ENCODE peak calls at places on chromosomes 5 and 9, in four cellular contexts. W is sigmoid colon, S is endodermal cell, L is small intestine. Z is an unnamed sample.
A peak's percentile ranks its signal among the peaks of the same experiment; 100 is the strongest.

GRCh38 chr5:157860898-157861894 is 2.3 kb upstream of the CLINT1 start:
- DNase-seq in L (peak; percentile 85), S (no peak), W (no peak), Z (no peak)

GRCh38 chr5:31776976-31777651 is 138.2 kb downstream of the PDZD2 start:
- DNase-seq in S (no peak), W (no peak), L (no peak), Z (no peak)

GRCh38 chr9:33187519-33188218 is 20.5 kb upstream of the B4GALT1 start:
- DNase-seq in W (peak; percentile 80), S (peak; percentile 75), L (no peak), Z (no peak)

GRCh38 chr5:108259306-108259705 is 122.6 kb downstream of the FBXL17 start:
- DNase-seq in L (no peak), W (no peak), S (no peak), Z (no peak)

GRCh38 chr9:33737811-33738606 is 57.4 kb upstream of the PRSS3 start:
- DNase-seq in L (peak; percentile 77), S (peak; percentile 88), W (no peak), Z (no peak)

GRCh38 chr5:23450187-23450586 is 57.2 kb upstream of the PRDM9 start:
- DNase-seq in L (no peak), W (no peak), S (no peak), Z (no peak)

GRCh38 chr5:83844320-83845068 is 123.8 kb upstream of the HAPLN1 start:
- DNase-seq in L (no peak), S (no peak), W (no peak), Z (no peak)

GRCh38 chr9:81559741-81560140 is 129.6 kb downstream of the TLE1 start:
- DNase-seq in S (no peak), L (no peak), W (no peak), Z (no peak)

GRCh38 chr9:883011-883410 is 41.5 kb downstream of the DMRT1 start:
- DNase-seq in S (no peak), L (no peak), W (no peak), Z (no peak)

GRCh38 chr9:82354260-82354659 is 365.7 kb downstream of the SPATA31D1 start:
- DNase-seq in S (no peak), W (no peak), L (no peak), Z (peak; percentile 66)

GRCh38 chr5:76716456-76717157 is 681 bp downstream of the F2R start:
- DNase-seq in S (peak; percentile 76), W (no peak), L (no peak), Z (no peak)

GRCh38 chr5:29550523-29550922 is 1643.0 kb upstream of the CDH6 start:
- DNase-seq in W (no peak), S (no peak), L (no peak), Z (no peak)

GRCh38 chr9:101601904-101602765 is 7.4 kb upstream of the PPP3R2 start:
- DNase-seq in S (peak; percentile 68), L (peak; percentile 58), W (no peak), Z (no peak)

GRCh38 chr5:163682226-163682625 is 176.8 kb downstream of the MAT2B start:
- DNase-seq in S (no peak), W (no peak), L (no peak), Z (no peak)

GRCh38 chr9:135240871-135241311 is 153.4 kb downstream of the OLFM1 start:
- DNase-seq in S (peak; percentile 29), L (no peak), W (peak; percentile 62), Z (peak; percentile 36)

GRCh38 chr5:93017854-93018253 is 563.2 kb downstream of the NR2F1-AS1 start:
- DNase-seq in L (no peak), S (no peak), W (no peak), Z (peak; percentile 55)

GRCh38 chr9:93635186-93636107 is 59.1 kb downstream of the PHF2 start:
- DNase-seq in W (peak; percentile 56), L (no peak), S (no peak), Z (peak; percentile 35)

GRCh38 chr5:52964138-52964537 is 25.0 kb upstream of the ITGA2 start:
- DNase-seq in L (no peak), W (no peak), S (no peak), Z (no peak)

GRCh38 chr9:137301086-137301947 is 754 bp downstream of the NRARP start:
- DNase-seq in L (peak; percentile 29), S (peak; percentile 85), W (no peak), Z (no peak)

GRCh38 chr9:7554699-7555098 is 244.9 kb downstream of the DMAC1 start:
- DNase-seq in W (no peak), S (no peak), L (no peak), Z (no peak)

GRCh38 chr9:120265791-120266190 is 314.2 kb downstream of the CDK5RAP2 start:
- DNase-seq in L (no peak), W (no peak), S (no peak), Z (no peak)

GRCh38 chr9:101716629-101717028 is 21.8 kb downstream of the GRIN3A start:
- DNase-seq in S (no peak), L (no peak), W (no peak), Z (no peak)

GRCh38 chr9:88789785-88790184 is 201.5 kb upstream of the S1PR3 start:
- DNase-seq in L (no peak), S (no peak), W (no peak), Z (no peak)

GRCh38 chr5:647727-648126 is 35.6 kb downstream of the CEP72 start:
- DNase-seq in W (peak; percentile 40), L (no peak), S (no peak), Z (no peak)

GRCh38 chr5:135345945-135346731 is 52.9 kb downstream of the MACROH2A1 start:
- DNase-seq in W (peak; percentile 20), S (no peak), L (peak; percentile 97), Z (no peak)

GRCh38 chr9:126625329-126626116 is 11.8 kb downstream of the LMX1B start:
- DNase-seq in W (no peak), S (peak; percentile 82), L (no peak), Z (no peak)

GRCh38 chr5:137708796-137709559 is 26.9 kb downstream of the KLHL3 start:
- DNase-seq in S (peak; percentile 25), W (peak; percentile 64), L (no peak), Z (no peak)

GRCh38 chr5:154466671-154467070 is 11.4 kb downstream of the HAND1 start:
- DNase-seq in W (no peak), S (no peak), L (no peak), Z (no peak)

GRCh38 chr9:126317513-126317912 is 9.1 kb upstream of the MVB12B start:
- DNase-seq in W (no peak), L (no peak), S (no peak), Z (no peak)

GRCh38 chr5:117713585-117714198 is 1139.1 kb upstream of the SEMA6A start:
- DNase-seq in L (no peak), S (peak; percentile 45), W (no peak), Z (no peak)

GRCh38 chr5:163976691-163977090 is 471.3 kb downstream of the MAT2B start:
- DNase-seq in S (no peak), W (no peak), L (no peak), Z (no peak)

GRCh38 chr9:127229691-127230417 is 34.7 kb upstream of the GARNL3 start:
- DNase-seq in W (no peak), L (no peak), S (no peak), Z (no peak)

GRCh38 chr5:109859537-109859936 is 169.8 kb downstream of the MAN2A1 start:
- DNase-seq in W (no peak), L (no peak), S (no peak), Z (no peak)

GRCh38 chr9:115653231-115653630 is 500.4 kb upstream of the PAPPA start:
- DNase-seq in S (no peak), W (peak; percentile 66), L (no peak), Z (no peak)

DNA sequence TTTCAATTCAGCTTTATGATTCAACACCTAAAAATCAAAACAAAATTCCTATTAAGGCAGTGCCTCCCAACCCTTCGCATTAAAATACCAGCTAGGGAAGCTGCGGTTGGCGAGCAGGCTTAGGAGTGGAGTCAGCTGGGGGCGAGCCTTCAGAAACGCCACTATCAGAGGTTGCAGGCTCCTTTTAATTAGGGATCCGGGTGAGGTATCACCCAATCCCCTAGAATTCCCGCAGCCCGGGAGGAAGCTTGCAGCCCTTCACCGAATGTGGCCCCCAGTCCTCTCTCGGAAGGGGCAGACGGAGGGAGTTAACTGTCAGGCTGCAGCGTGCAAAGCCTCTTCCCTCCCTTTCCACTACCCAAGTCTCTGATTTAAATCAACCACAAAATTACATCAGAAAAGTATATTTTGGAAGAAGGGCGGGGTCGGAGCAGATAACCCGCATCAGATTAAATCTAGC is 1.7 kb downstream of the STC2 start:
- DNase-seq in L (no peak), W (no peak), S (peak; percentile 60), Z (no peak)
- H3K4me1 ChIP-seq in L (no peaks in the 10 kb centered on the region), W (peaks cover 54% of the 10 kb centered on the region), S (no peaks in the 10 kb centered on the region), Z (peaks cover 20% of the 10 kb centered on the region)

DNA sequence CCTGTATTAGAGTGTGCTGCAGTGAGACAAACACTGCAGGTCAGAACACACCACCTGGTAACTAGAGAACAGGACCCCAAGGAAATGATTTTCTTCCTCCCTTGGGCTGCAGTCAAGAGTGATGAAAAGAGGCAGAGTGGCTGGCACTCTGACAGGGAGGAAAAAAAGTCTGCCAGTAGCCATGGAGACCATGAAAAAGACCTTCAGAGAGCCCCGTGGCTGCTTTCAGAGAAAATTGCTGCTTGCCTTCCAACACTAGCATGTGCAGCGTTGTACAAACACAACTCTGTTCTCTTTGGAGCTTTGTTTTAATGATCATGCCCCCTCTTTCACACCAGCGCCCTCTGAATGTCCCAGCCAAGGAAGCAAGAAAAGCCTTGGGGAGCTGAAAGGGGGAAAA is 68.8 kb downstream of the ANKRD55 start:
- DNase-seq in W (no peak), S (no peak), L (no peak), Z (no peak)
- H3K4me1 ChIP-seq in W (no peaks in the 10 kb centered on the region), S (peaks cover 3% of the 10 kb centered on the region), L (peaks cover 2% of the 10 kb centered on the region), Z (peaks cover 3% of the 10 kb centered on the region)

DNA sequence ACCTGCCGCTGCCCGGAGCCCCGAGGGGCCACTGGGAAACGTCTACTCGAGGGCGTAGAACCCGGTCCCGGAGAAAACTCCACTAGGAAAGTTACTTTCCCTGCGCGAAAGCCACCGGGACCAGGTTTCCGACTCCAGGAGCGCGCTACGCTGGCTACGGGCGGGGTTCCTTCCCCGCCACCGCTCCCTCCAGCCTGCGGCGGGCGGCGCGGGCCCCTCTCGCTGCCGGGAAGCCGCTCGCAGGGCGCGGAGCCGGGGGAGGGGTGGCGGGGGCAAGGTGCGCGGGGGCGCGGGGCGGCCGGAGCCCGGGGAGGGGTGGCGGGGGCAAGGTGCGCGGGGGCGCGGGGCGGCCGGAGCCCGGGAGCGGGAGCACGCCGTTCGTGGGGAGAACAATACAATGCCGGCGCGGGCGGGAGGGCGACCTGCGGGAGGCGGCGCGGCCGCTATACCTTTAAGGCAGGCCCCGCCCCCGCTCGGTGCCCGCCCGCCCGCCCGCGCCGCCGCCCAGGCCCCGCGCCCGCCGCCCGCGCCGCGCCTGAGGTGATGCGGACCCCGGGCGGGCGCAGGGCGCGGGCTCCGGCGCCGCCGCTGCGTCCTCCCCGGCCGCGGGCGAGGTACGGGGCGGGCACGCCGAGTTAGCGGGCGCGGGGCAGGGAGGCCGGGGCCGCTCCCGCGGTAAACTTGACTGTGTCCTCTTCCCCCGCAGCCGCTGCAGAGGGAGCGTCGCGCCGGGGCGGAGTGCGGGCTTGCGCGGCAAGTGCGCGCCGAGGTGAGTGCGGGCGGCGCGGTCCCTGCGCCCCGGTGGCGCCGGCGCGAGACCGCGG is 278.2 kb downstream of the AOPEP start:
- DNase-seq in L (peak; percentile 66), W (peak; percentile 83), S (peak; percentile 76), Z (no peak)
- H3K4me1 ChIP-seq in L (peaks cover 4% of the 10 kb centered on the region), W (peaks cover 15% of the 10 kb centered on the region), S (no peaks in the 10 kb centered on the region), Z (peaks cover 47% of the 10 kb centered on the region)

GRCh38 chr5:172855597-172856292 is 21.7 kb downstream of the ERGIC1 start:
- DNase-seq in W (peak; percentile 85), L (no peak), S (no peak), Z (no peak)
- H3K4me1 ChIP-seq in W (peaks cover 67% of the 10 kb centered on the region), L (peaks cover 19% of the 10 kb centered on the region), S (no peaks in the 10 kb centered on the region), Z (peaks cover 59% of the 10 kb centered on the region)

DNA sequence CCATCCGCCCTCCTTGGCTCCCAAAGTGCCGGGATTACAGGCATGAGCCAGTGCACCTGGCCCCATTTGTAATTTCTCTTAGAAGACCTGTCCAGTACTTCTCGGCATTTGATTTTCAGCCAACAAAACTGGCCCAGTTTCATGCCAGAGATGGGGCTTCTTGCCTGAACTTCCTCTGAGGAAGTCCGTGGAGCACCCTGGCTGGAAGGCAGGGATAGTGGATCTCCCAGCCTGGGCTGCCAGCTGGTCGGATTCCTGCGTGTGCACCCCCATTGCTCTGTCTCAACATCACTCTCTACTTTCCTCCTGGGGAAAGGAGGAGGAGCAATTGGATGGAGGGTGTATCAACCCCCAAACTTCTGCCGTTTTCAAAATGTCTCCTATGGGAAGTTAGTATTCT is 39.0 kb downstream of the FAM78A start:
- DNase-seq in W (peak; percentile 37), L (no peak), S (no peak), Z (peak; percentile 11)
- H3K4me1 ChIP-seq in W (peaks cover 13% of the 10 kb centered on the region), L (peaks cover 3% of the 10 kb centered on the region), S (peaks cover 12% of the 10 kb centered on the region), Z (no peaks in the 10 kb centered on the region)

Z was measured in RWPE2.